ENCODE peak calls at places on chromosomes 5 and 9, in ten cellular contexts. T is transverse colon, G is psoas muscle, O is adrenal gland, Z is neuronal stem cell, X is PC-9, J is mammary epithelial cell, A is hepatocyte, N is heart right ventricle, I is heart left ventricle. M is an unnamed sample. For H3K4me1, the result is how much of the 10 kb centered on the place peaks cover.

GRCh38 chr5:54836959-54837534 is 148.3 kb downstream of the ESM1 start:
- DNase-seq in T (no peak), G (no peak), O (no peak), Z (no peak), X (no peak), J (no peak), A (no peak), N (no peak), I (no peak), M (no peak)

GRCh38 chr5:81513982-81514381 is 120.0 kb upstream of the ACOT12 start:
- DNase-seq in T (no peak), G (no peak), O (no peak), Z (no peak), X (no peak), J (no peak), A (no peak), N (no peak), I (no peak), M (no peak)

GRCh38 chr9:84856181-84856632 is 186.7 kb downstream of the NTRK2 start:
- DNase-seq in T (no peak), G (no peak), O (no peak), Z (no peak), X (no peak), J (peak), A (no peak), N (no peak), I (no peak), M (no peak)

GRCh38 chr9:36158917-36159316 is 10.3 kb upstream of the CCIN start:
- DNase-seq in T (no peak), G (no peak), O (no peak), Z (no peak), X (no peak), J (no peak), A (no peak), N (no peak), I (no peak), M (no peak)

GRCh38 chr9:12794024-12794799 is 19.4 kb downstream of the LURAP1L start:
- DNase-seq in T (no peak), G (no peak), O (no peak), Z (no peak), X (no peak), J (no peak), A (peak), N (no peak), I (no peak), M (no peak)

GRCh38 chr5:69414885-69415583 is at the start of gene MARVELD2:
- DNase-seq in T (peak), G (peak), O (peak), Z (peak), X (peak), J (peak), A (peak), N (peak), I (peak), M (no peak)

GRCh38 chr5:93100433-93100832 is 480.6 kb downstream of the NR2F1-AS1 start:
- DNase-seq in T (no peak), G (no peak), O (no peak), Z (no peak), X (no peak), J (peak), A (no peak), N (no peak), I (no peak), M (no peak)

GRCh38 chr5:157747766-157748700 is 4.5 kb downstream of the LSM11 start:
- DNase-seq in T (no peak), G (no peak), O (no peak), Z (no peak), X (no peak), J (no peak), A (no peak), N (no peak), I (no peak), M (no peak)

GRCh38 chr5:154467655-154468354 is 10.2 kb downstream of the HAND1 start:
- DNase-seq in T (peak), G (peak), O (peak), Z (no peak), X (peak), J (peak), A (peak), N (peak), I (peak), M (peak)

GRCh38 chr9:121944741-121945191 is 148.3 kb downstream of the TTLL11 start:
- DNase-seq in T (no peak), G (no peak), O (no peak), Z (no peak), X (peak), J (peak), A (no peak), N (no peak), I (no peak), M (peak)

GRCh38 chr5:122126711-122127385 is 2.5 kb upstream of the ZNF474 start:
- DNase-seq in T (no peak), G (no peak), O (no peak), Z (no peak), X (no peak), J (no peak), A (peak), N (no peak), I (no peak), M (no peak)

GRCh38 chr5:78649816-78650561 is 1.4 kb upstream of the LHFPL2 start:
- DNase-seq in T (no peak), G (no peak), O (no peak), Z (no peak), X (no peak), J (peak), A (no peak), N (no peak), I (no peak), M (no peak)

GRCh38 chr5:1509346-1510085 is 14.2 kb downstream of the LPCAT1 start:
- DNase-seq in T (no peak), G (peak), O (no peak), Z (no peak), X (no peak), J (no peak), A (no peak), N (peak), I (peak), M (peak)

GRCh38 chr5:7745882-7746735 is 104.8 kb downstream of the CFAP90 start:
- DNase-seq in T (peak), G (peak), O (peak), Z (peak), X (peak), J (peak), A (peak), N (peak), I (peak), M (peak)

GRCh38 chr5:55176176-55176818 is 3.3 kb upstream of the CDC20B start:
- DNase-seq in T (peak), G (peak), O (no peak), Z (peak), X (peak), J (peak), A (peak), N (peak), I (peak), M (peak)

GRCh38 chr5:133474851-133475590 is 137.3 kb downstream of the FSTL4 start:
- DNase-seq in T (no peak), G (no peak), O (no peak), Z (no peak), X (no peak), J (no peak), A (no peak), N (no peak), I (no peak), M (no peak)

GRCh38 chr5:72224946-72225427 is 95.1 kb downstream of the MRPS27 start:
- DNase-seq in T (no peak), G (no peak), O (no peak), Z (no peak), X (no peak), J (no peak), A (no peak), N (no peak), I (no peak), M (no peak)

GRCh38 chr9:130172858-130173461 is 756 bp downstream of the NCS1 start:
- DNase-seq in T (no peak), G (peak), O (peak), Z (no peak), X (peak), J (no peak), A (peak), N (no peak), I (no peak), M (no peak)

DNA sequence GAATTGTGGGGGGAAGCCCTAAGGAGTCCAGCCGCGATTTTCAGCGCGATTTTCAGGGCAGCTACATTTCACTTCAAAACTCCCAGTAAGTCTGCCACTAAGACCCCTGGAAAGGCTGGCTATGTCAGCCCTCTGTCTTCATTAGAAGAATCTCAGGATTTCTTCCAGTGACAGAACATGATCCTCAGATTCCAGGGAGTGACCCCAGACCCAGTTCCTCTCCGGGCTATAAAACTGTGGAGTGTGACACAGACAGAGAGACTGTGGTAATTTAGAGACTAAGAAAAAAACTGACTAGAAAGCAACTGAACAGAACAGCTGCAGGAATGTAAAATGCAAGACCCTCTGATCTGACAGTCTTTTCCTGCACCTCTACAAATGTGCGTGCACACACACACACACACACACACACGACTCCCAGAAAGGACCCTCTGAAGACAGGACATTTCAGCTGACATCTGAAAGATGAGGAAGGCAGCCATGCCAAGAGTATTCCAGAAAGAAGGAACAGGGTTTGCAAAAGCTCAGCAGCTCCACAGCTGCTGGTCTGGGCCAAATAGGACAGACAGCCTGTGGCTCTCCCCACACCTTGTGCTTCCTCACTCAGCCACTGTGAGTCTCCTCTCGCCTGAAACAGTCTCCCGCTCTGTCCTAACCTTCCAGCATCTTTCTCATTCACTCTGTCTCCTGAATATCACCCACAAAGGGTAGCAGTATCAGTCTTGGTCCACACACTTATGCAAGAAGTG is 188.9 kb downstream of the PALM2AKAP2 start:
- DNase-seq in T (no peak), G (no peak), O (peak), Z (no peak), X (no peak), J (peak), A (peak), N (no peak), I (no peak), M (no peak)
- H3K4me1 ChIP-seq in T (under half), G (under half), O (under half), Z (under half), X (under half), J (under half), A (under half), N (under half), I (under half), M (under half)

GRCh38 chr9:136645903-136646754 is 16.6 kb upstream of the EGFL7 start:
- DNase-seq in T (no peak), G (peak), O (peak), Z (no peak), X (no peak), J (no peak), A (peak), N (peak), I (peak), M (no peak)

GRCh38 chr9:136645343-136645902 is 17.3 kb upstream of the EGFL7 start:
- DNase-seq in T (no peak), G (peak), O (no peak), Z (no peak), X (no peak), J (no peak), A (no peak), N (no peak), I (no peak), M (no peak)

GRCh38 chr9:136644593-136645342 is 17.9 kb upstream of the EGFL7 start:
- DNase-seq in T (peak), G (peak), O (peak), Z (peak), X (peak), J (no peak), A (peak), N (peak), I (peak), M (no peak)

GRCh38 chr9:136648746-136649145 is 14.0 kb upstream of the EGFL7 start:
- DNase-seq in T (no peak), G (peak), O (peak), Z (no peak), X (no peak), J (no peak), A (no peak), N (peak), I (peak), M (no peak)

DNA sequence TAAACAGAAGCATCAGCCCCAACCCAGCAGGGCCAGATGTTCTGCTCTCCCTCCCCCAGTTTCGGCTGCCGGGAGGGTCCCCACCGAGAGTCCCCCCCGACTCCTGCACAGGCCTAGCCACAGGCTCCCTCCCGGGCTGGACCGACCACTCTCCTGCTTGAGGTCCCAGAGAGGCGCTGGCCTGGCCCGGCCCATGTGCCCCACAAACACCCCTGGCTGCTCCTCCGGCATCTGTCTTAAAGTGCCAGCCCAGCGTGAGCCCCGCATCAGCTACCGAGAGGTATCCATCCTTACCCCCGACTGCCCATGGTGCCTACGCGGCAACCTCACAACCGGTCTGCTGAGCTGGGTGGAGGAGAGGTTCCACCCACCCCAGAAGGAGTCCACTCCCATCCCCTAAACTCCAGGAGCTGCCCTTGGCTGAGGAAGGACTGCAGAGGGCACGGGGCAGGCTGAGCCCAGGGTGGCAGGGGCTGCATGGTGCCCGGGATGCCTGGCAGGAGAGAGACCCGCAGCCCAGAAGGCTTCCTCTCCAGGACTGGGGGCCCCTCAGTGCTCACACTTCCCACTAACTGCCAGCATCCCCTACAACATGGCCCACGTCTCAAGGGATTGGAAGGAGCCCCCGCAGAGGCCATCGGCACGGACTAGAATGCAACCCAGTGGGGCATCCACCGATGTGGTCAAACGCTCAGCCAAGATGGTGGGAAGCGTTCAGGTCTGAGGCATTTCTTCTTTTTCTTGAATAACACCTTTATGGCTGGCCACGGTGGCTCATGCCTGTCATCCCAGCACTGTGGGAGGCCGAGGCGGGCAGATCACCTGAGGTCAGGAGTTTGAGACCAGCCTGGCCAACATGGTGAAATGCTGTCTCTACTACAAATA is 15.6 kb upstream of the EGFL7 start:
- DNase-seq in T (no peak), G (peak), O (no peak), Z (no peak), X (no peak), J (no peak), A (no peak), N (peak), I (peak), M (no peak)
- H3K4me3 ChIP-seq in T (no peak), G (peak), O (no peak), Z (no peak), X (no peak), J (no peak), A (no peak), N (peak), I (peak), M (no peak)

GRCh38 chr5:124703995-124704394 is 42.4 kb downstream of the ZNF608 start:
- DNase-seq in T (no peak), G (no peak), O (no peak), Z (no peak), X (no peak), J (no peak), A (no peak), N (no peak), I (no peak), M (no peak)
- H3K27ac ChIP-seq in T (peak), G (no peak), O (no peak), Z (no peak), X (no peak), J (no peak), A (no peak), N (peak), I (no peak), M (no peak)

GRCh38 chr5:35898952-35899351 is 39.5 kb downstream of the CAPSL start:
- DNase-seq in T (no peak), G (no peak), O (no peak), Z (no peak), X (no peak), J (no peak), A (no peak), N (no peak), I (no peak), M (no peak)
- H3K4me1 ChIP-seq in T (under half), G (under half), O (under half), Z (under half), X (under half), J (under half), A (under half), N (under half), I (under half), M (under half)

M was measured in SJSA1.